ENCODE peak calls at places on chromosomes 5 and 9, in ten cellular contexts. One of them, this sample, is unnamed.

GRCh38 chr9:127599550-127599891 is 12.6 kb upstream of the STXBP1 start:
- DNase-seq in C1 segment of cervical spinal cord: no peak
- DNase-seq in GM12865: no peak
- DNase-seq in NCI-H1092: no peak
- DNase-seq in fibroblast of gingiva: no peak
- DNase-seq in iPS DF 6.9: no peak
- DNase-seq in activated CD4-positive, CD25-positive, alpha-beta regulatory T cell treated with anti-CD3 and anti-CD28 coated beads, Interleukin-2, amount 50 U/mL, for 72 hours: no peak
- DNase-seq in stimulated activated CD4-positive, alpha-beta T cell treated with anti-CD3 and anti-CD28 coated beads, Interleukin-2, amount 100 ng/mL, for 24 hours: no peak
- DNase-seq in B cell: no peak
- DNase-seq in Peyer's patch: no peak
- DNase-seq in this sample: no peak

GRCh38 chr9:77663754-77664153 is 15.6 kb upstream of the GNA14 start:
- DNase-seq in C1 segment of cervical spinal cord: no peak
- DNase-seq in GM12865: no peak
- DNase-seq in NCI-H1092: no peak
- DNase-seq in fibroblast of gingiva: peak; percentile 14
- DNase-seq in iPS DF 6.9: no peak
- DNase-seq in activated CD4-positive, CD25-positive, alpha-beta regulatory T cell treated with anti-CD3 and anti-CD28 coated beads, Interleukin-2, amount 50 U/mL, for 72 hours: no peak
- DNase-seq in stimulated activated CD4-positive, alpha-beta T cell treated with anti-CD3 and anti-CD28 coated beads, Interleukin-2, amount 100 ng/mL, for 24 hours: no peak
- DNase-seq in B cell: no peak
- DNase-seq in Peyer's patch: no peak
- DNase-seq in this sample: no peak

GRCh38 chr5:30804739-30805313 is 388.7 kb upstream of the CDH6 start:
- DNase-seq in C1 segment of cervical spinal cord: no peak
- DNase-seq in GM12865: no peak
- DNase-seq in NCI-H1092: no peak
- DNase-seq in fibroblast of gingiva: peak; percentile 24
- DNase-seq in iPS DF 6.9: no peak
- DNase-seq in activated CD4-positive, CD25-positive, alpha-beta regulatory T cell treated with anti-CD3 and anti-CD28 coated beads, Interleukin-2, amount 50 U/mL, for 72 hours: no peak
- DNase-seq in stimulated activated CD4-positive, alpha-beta T cell treated with anti-CD3 and anti-CD28 coated beads, Interleukin-2, amount 100 ng/mL, for 24 hours: no peak
- DNase-seq in B cell: no peak
- DNase-seq in Peyer's patch: no peak
- DNase-seq in this sample: no peak

GRCh38 chr5:2670856-2671404 is 80.5 kb downstream of the IRX2 start:
- DNase-seq in C1 segment of cervical spinal cord: no peak
- DNase-seq in GM12865: no peak
- DNase-seq in NCI-H1092: no peak
- DNase-seq in fibroblast of gingiva: no peak
- DNase-seq in iPS DF 6.9: no peak
- DNase-seq in activated CD4-positive, CD25-positive, alpha-beta regulatory T cell treated with anti-CD3 and anti-CD28 coated beads, Interleukin-2, amount 50 U/mL, for 72 hours: no peak
- DNase-seq in stimulated activated CD4-positive, alpha-beta T cell treated with anti-CD3 and anti-CD28 coated beads, Interleukin-2, amount 100 ng/mL, for 24 hours: no peak
- DNase-seq in B cell: no peak
- DNase-seq in Peyer's patch: no peak
- DNase-seq in this sample: no peak

GRCh38 chr5:11491658-11492057 is 412.6 kb downstream of the CTNND2 start:
- DNase-seq in C1 segment of cervical spinal cord: no peak
- DNase-seq in GM12865: no peak
- DNase-seq in NCI-H1092: no peak
- DNase-seq in fibroblast of gingiva: no peak
- DNase-seq in iPS DF 6.9: no peak
- DNase-seq in activated CD4-positive, CD25-positive, alpha-beta regulatory T cell treated with anti-CD3 and anti-CD28 coated beads, Interleukin-2, amount 50 U/mL, for 72 hours: no peak
- DNase-seq in stimulated activated CD4-positive, alpha-beta T cell treated with anti-CD3 and anti-CD28 coated beads, Interleukin-2, amount 100 ng/mL, for 24 hours: no peak
- DNase-seq in B cell: no peak
- DNase-seq in Peyer's patch: no peak
- DNase-seq in this sample: no peak

GRCh38 chr9:92196909-92197308 is 81.7 kb upstream of the SPTLC1 start:
- DNase-seq in C1 segment of cervical spinal cord: no peak
- DNase-seq in GM12865: no peak
- DNase-seq in NCI-H1092: no peak
- DNase-seq in fibroblast of gingiva: no peak
- DNase-seq in iPS DF 6.9: no peak
- DNase-seq in activated CD4-positive, CD25-positive, alpha-beta regulatory T cell treated with anti-CD3 and anti-CD28 coated beads, Interleukin-2, amount 50 U/mL, for 72 hours: no peak
- DNase-seq in stimulated activated CD4-positive, alpha-beta T cell treated with anti-CD3 and anti-CD28 coated beads, Interleukin-2, amount 100 ng/mL, for 24 hours: no peak
- DNase-seq in B cell: no peak
- DNase-seq in Peyer's patch: no peak
- DNase-seq in this sample: no peak

GRCh38 chr9:17810728-17811634 is 232.1 kb downstream of the SH3GL2 start:
- DNase-seq in C1 segment of cervical spinal cord: peak; percentile 50
- DNase-seq in GM12865: peak; percentile 62
- DNase-seq in NCI-H1092: peak; percentile 72
- DNase-seq in fibroblast of gingiva: peak; percentile 44
- DNase-seq in iPS DF 6.9: no peak
- DNase-seq in activated CD4-positive, CD25-positive, alpha-beta regulatory T cell treated with anti-CD3 and anti-CD28 coated beads, Interleukin-2, amount 50 U/mL, for 72 hours: no peak
- DNase-seq in stimulated activated CD4-positive, alpha-beta T cell treated with anti-CD3 and anti-CD28 coated beads, Interleukin-2, amount 100 ng/mL, for 24 hours: peak; percentile 30
- DNase-seq in B cell: no peak
- DNase-seq in Peyer's patch: peak; percentile 17
- DNase-seq in this sample: peak; percentile 38

GRCh38 chr5:76401801-76402250 is 1.3 kb upstream of the IQGAP2 start:
- DNase-seq in C1 segment of cervical spinal cord: no peak
- DNase-seq in GM12865: peak; percentile 71
- DNase-seq in NCI-H1092: no peak
- DNase-seq in fibroblast of gingiva: no peak
- DNase-seq in iPS DF 6.9: no peak
- DNase-seq in activated CD4-positive, CD25-positive, alpha-beta regulatory T cell treated with anti-CD3 and anti-CD28 coated beads, Interleukin-2, amount 50 U/mL, for 72 hours: no peak
- DNase-seq in stimulated activated CD4-positive, alpha-beta T cell treated with anti-CD3 and anti-CD28 coated beads, Interleukin-2, amount 100 ng/mL, for 24 hours: peak; percentile 34
- DNase-seq in B cell: peak; percentile 50
- DNase-seq in Peyer's patch: peak; percentile 62
- DNase-seq in this sample: no peak

GRCh38 chr5:135878156-135878620 is 17.5 kb downstream of the IL9 start:
- DNase-seq in C1 segment of cervical spinal cord: no peak
- DNase-seq in GM12865: no peak
- DNase-seq in NCI-H1092: no peak
- DNase-seq in fibroblast of gingiva: no peak
- DNase-seq in iPS DF 6.9: no peak
- DNase-seq in activated CD4-positive, CD25-positive, alpha-beta regulatory T cell treated with anti-CD3 and anti-CD28 coated beads, Interleukin-2, amount 50 U/mL, for 72 hours: no peak
- DNase-seq in stimulated activated CD4-positive, alpha-beta T cell treated with anti-CD3 and anti-CD28 coated beads, Interleukin-2, amount 100 ng/mL, for 24 hours: no peak
- DNase-seq in B cell: no peak
- DNase-seq in Peyer's patch: no peak
- DNase-seq in this sample: no peak

GRCh38 chr5:139690385-139691274 is 42.5 kb downstream of the CXXC5 start:
- DNase-seq in C1 segment of cervical spinal cord: no peak
- DNase-seq in GM12865: no peak
- DNase-seq in NCI-H1092: no peak
- DNase-seq in fibroblast of gingiva: peak; percentile 43
- DNase-seq in iPS DF 6.9: no peak
- DNase-seq in activated CD4-positive, CD25-positive, alpha-beta regulatory T cell treated with anti-CD3 and anti-CD28 coated beads, Interleukin-2, amount 50 U/mL, for 72 hours: no peak
- DNase-seq in stimulated activated CD4-positive, alpha-beta T cell treated with anti-CD3 and anti-CD28 coated beads, Interleukin-2, amount 100 ng/mL, for 24 hours: no peak
- DNase-seq in B cell: no peak
- DNase-seq in Peyer's patch: no peak
- DNase-seq in this sample: no peak

GRCh38 chr5:34436761-34437501 is 219.2 kb upstream of the RAI14 start:
- DNase-seq in C1 segment of cervical spinal cord: no peak
- DNase-seq in GM12865: no peak
- DNase-seq in NCI-H1092: no peak
- DNase-seq in fibroblast of gingiva: no peak
- DNase-seq in iPS DF 6.9: no peak
- DNase-seq in activated CD4-positive, CD25-positive, alpha-beta regulatory T cell treated with anti-CD3 and anti-CD28 coated beads, Interleukin-2, amount 50 U/mL, for 72 hours: no peak
- DNase-seq in stimulated activated CD4-positive, alpha-beta T cell treated with anti-CD3 and anti-CD28 coated beads, Interleukin-2, amount 100 ng/mL, for 24 hours: no peak
- DNase-seq in B cell: no peak
- DNase-seq in Peyer's patch: no peak
- DNase-seq in this sample: no peak

GRCh38 chr5:83877911-83878706 is 157.5 kb upstream of the HAPLN1 start:
- DNase-seq in C1 segment of cervical spinal cord: no peak
- DNase-seq in GM12865: no peak
- DNase-seq in NCI-H1092: no peak
- DNase-seq in fibroblast of gingiva: peak; percentile 85
- DNase-seq in iPS DF 6.9: no peak
- DNase-seq in activated CD4-positive, CD25-positive, alpha-beta regulatory T cell treated with anti-CD3 and anti-CD28 coated beads, Interleukin-2, amount 50 U/mL, for 72 hours: no peak
- DNase-seq in stimulated activated CD4-positive, alpha-beta T cell treated with anti-CD3 and anti-CD28 coated beads, Interleukin-2, amount 100 ng/mL, for 24 hours: no peak
- DNase-seq in B cell: no peak
- DNase-seq in Peyer's patch: no peak
- DNase-seq in this sample: no peak

GRCh38 chr5:146002491-146002890 is 66.1 kb downstream of the SH3RF2 start:
- DNase-seq in C1 segment of cervical spinal cord: no peak
- DNase-seq in GM12865: no peak
- DNase-seq in NCI-H1092: no peak
- DNase-seq in fibroblast of gingiva: no peak
- DNase-seq in iPS DF 6.9: no peak
- DNase-seq in activated CD4-positive, CD25-positive, alpha-beta regulatory T cell treated with anti-CD3 and anti-CD28 coated beads, Interleukin-2, amount 50 U/mL, for 72 hours: no peak
- DNase-seq in stimulated activated CD4-positive, alpha-beta T cell treated with anti-CD3 and anti-CD28 coated beads, Interleukin-2, amount 100 ng/mL, for 24 hours: no peak
- DNase-seq in B cell: no peak
- DNase-seq in Peyer's patch: no peak
- DNase-seq in this sample: no peak

GRCh38 chr9:137726764-137727163 is 108.0 kb downstream of the EHMT1 start:
- DNase-seq in C1 segment of cervical spinal cord: no peak
- DNase-seq in GM12865: no peak
- DNase-seq in NCI-H1092: no peak
- DNase-seq in fibroblast of gingiva: no peak
- DNase-seq in iPS DF 6.9: no peak
- DNase-seq in activated CD4-positive, CD25-positive, alpha-beta regulatory T cell treated with anti-CD3 and anti-CD28 coated beads, Interleukin-2, amount 50 U/mL, for 72 hours: no peak
- DNase-seq in stimulated activated CD4-positive, alpha-beta T cell treated with anti-CD3 and anti-CD28 coated beads, Interleukin-2, amount 100 ng/mL, for 24 hours: no peak
- DNase-seq in B cell: no peak
- DNase-seq in Peyer's patch: no peak
- DNase-seq in this sample: no peak

GRCh38 chr9:27600254-27600653 is 27.0 kb upstream of the C9orf72 start:
- DNase-seq in C1 segment of cervical spinal cord: no peak
- DNase-seq in GM12865: no peak
- DNase-seq in NCI-H1092: no peak
- DNase-seq in fibroblast of gingiva: no peak
- DNase-seq in iPS DF 6.9: no peak
- DNase-seq in activated CD4-positive, CD25-positive, alpha-beta regulatory T cell treated with anti-CD3 and anti-CD28 coated beads, Interleukin-2, amount 50 U/mL, for 72 hours: no peak
- DNase-seq in stimulated activated CD4-positive, alpha-beta T cell treated with anti-CD3 and anti-CD28 coated beads, Interleukin-2, amount 100 ng/mL, for 24 hours: no peak
- DNase-seq in B cell: no peak
- DNase-seq in Peyer's patch: no peak
- DNase-seq in this sample: peak; percentile 66

GRCh38 chr5:8363133-8363532 is 494.2 kb downstream of the MTRR start:
- DNase-seq in C1 segment of cervical spinal cord: no peak
- DNase-seq in GM12865: no peak
- DNase-seq in NCI-H1092: no peak
- DNase-seq in fibroblast of gingiva: no peak
- DNase-seq in iPS DF 6.9: no peak
- DNase-seq in activated CD4-positive, CD25-positive, alpha-beta regulatory T cell treated with anti-CD3 and anti-CD28 coated beads, Interleukin-2, amount 50 U/mL, for 72 hours: no peak
- DNase-seq in stimulated activated CD4-positive, alpha-beta T cell treated with anti-CD3 and anti-CD28 coated beads, Interleukin-2, amount 100 ng/mL, for 24 hours: no peak
- DNase-seq in B cell: no peak
- DNase-seq in Peyer's patch: no peak
- DNase-seq in this sample: no peak

GRCh38 chr9:127135056-127135745 is 12.8 kb upstream of the ANGPTL2 start:
- DNase-seq in C1 segment of cervical spinal cord: no peak
- DNase-seq in GM12865: no peak
- DNase-seq in NCI-H1092: no peak
- DNase-seq in fibroblast of gingiva: no peak
- DNase-seq in iPS DF 6.9: no peak
- DNase-seq in activated CD4-positive, CD25-positive, alpha-beta regulatory T cell treated with anti-CD3 and anti-CD28 coated beads, Interleukin-2, amount 50 U/mL, for 72 hours: no peak
- DNase-seq in stimulated activated CD4-positive, alpha-beta T cell treated with anti-CD3 and anti-CD28 coated beads, Interleukin-2, amount 100 ng/mL, for 24 hours: no peak
- DNase-seq in B cell: no peak
- DNase-seq in Peyer's patch: no peak
- DNase-seq in this sample: no peak

GRCh38 chr9:36214571-36214970 is 23.9 kb downstream of the CLTA start:
- DNase-seq in C1 segment of cervical spinal cord: peak; percentile 12
- DNase-seq in GM12865: no peak
- DNase-seq in NCI-H1092: no peak
- DNase-seq in fibroblast of gingiva: peak; percentile 45
- DNase-seq in iPS DF 6.9: no peak
- DNase-seq in activated CD4-positive, CD25-positive, alpha-beta regulatory T cell treated with anti-CD3 and anti-CD28 coated beads, Interleukin-2, amount 50 U/mL, for 72 hours: no peak
- DNase-seq in stimulated activated CD4-positive, alpha-beta T cell treated with anti-CD3 and anti-CD28 coated beads, Interleukin-2, amount 100 ng/mL, for 24 hours: no peak
- DNase-seq in B cell: no peak
- DNase-seq in Peyer's patch: no peak
- DNase-seq in this sample: no peak